ENCODE peak calls at places on chromosomes 7 and 10, in nine cellular contexts. J is psoas muscle; E is GM20000; P is fibroblast of pulmonary artery; M is RWPE1; O is CD8-positive, alpha-beta T cell; L is pancreas; R is tibial nerve; Z is natural killer cell. V is an unnamed sample.

GRCh38 chr7:154339169-154339568 is 287.0 kb downstream of the DPP6 start:
- DNase-seq in E (no peak), L (no peak), R (no peak), J (no peak), P (no peak), M (no peak), Z (no peak), O (no peak), V (no peak)

GRCh38 chr7:17302575-17303142 is 4.2 kb downstream of the AHR start:
- DNase-seq in L (no peak), R (no peak), J (no peak), E (peak), O (no peak), M (no peak), Z (no peak), P (peak), V (no peak)

GRCh38 chr10:120732643-120733313 is 118.4 kb upstream of the WDR11 start:
- DNase-seq in R (no peak), Z (no peak), E (no peak), J (no peak), P (no peak), O (no peak), M (peak), L (no peak), V (no peak)

GRCh38 chr7:133742709-133743538 is 384.2 kb upstream of the LRGUK start:
- DNase-seq in O (no peak), P (peak), R (no peak), E (peak), J (no peak), Z (no peak), M (peak), L (no peak), V (no peak)

GRCh38 chr7:74633451-74633921 is 24.0 kb upstream of the GTF2I start:
- DNase-seq in E (no peak), L (no peak), O (no peak), J (no peak), R (no peak), M (no peak), Z (no peak), P (no peak), V (no peak)

GRCh38 chr10:11404931-11405330 is 206.5 kb downstream of the USP6NL start:
- DNase-seq in Z (no peak), P (peak), E (no peak), R (no peak), L (no peak), O (no peak), M (no peak), J (no peak), V (no peak)

GRCh38 chr10:51510231-51510630 is 189.2 kb downstream of the CSTF2T start:
- DNase-seq in J (no peak), L (no peak), O (no peak), M (no peak), E (no peak), R (no peak), P (peak), Z (no peak), V (no peak)

GRCh38 chr10:60827791-60828488 is 49.7 kb downstream of the CDK1 start:
- DNase-seq in L (no peak), J (no peak), O (no peak), Z (no peak), P (peak), M (peak), E (no peak), R (no peak), V (no peak)

GRCh38 chr10:803041-803741 is 113.7 kb upstream of the DIP2C start:
- DNase-seq in J (no peak), L (peak), E (no peak), O (no peak), P (no peak), R (no peak), Z (no peak), M (no peak), V (no peak)

GRCh38 chr10:100025528-100026070 is 15.9 kb upstream of the DNMBP start:
- DNase-seq in R (no peak), E (no peak), M (no peak), O (no peak), L (no peak), J (peak), Z (no peak), P (no peak), V (no peak)

GRCh38 chr10:129877773-129878371 is 86.2 kb downstream of the EBF3 start:
- DNase-seq in E (peak), J (peak), R (no peak), Z (no peak), O (peak), P (peak), M (peak), L (no peak), V (no peak)

GRCh38 chr7:151869457-151869856 is 7.5 kb downstream of the PRKAG2 start:
- DNase-seq in Z (no peak), O (no peak), M (no peak), J (peak), P (no peak), E (no peak), L (peak), R (no peak), V (no peak)

GRCh38 chr10:662686-663465 is 26.6 kb downstream of the DIP2C start:
- DNase-seq in Z (peak), L (no peak), R (no peak), J (no peak), O (no peak), P (no peak), E (no peak), M (no peak), V (no peak)

DNA sequence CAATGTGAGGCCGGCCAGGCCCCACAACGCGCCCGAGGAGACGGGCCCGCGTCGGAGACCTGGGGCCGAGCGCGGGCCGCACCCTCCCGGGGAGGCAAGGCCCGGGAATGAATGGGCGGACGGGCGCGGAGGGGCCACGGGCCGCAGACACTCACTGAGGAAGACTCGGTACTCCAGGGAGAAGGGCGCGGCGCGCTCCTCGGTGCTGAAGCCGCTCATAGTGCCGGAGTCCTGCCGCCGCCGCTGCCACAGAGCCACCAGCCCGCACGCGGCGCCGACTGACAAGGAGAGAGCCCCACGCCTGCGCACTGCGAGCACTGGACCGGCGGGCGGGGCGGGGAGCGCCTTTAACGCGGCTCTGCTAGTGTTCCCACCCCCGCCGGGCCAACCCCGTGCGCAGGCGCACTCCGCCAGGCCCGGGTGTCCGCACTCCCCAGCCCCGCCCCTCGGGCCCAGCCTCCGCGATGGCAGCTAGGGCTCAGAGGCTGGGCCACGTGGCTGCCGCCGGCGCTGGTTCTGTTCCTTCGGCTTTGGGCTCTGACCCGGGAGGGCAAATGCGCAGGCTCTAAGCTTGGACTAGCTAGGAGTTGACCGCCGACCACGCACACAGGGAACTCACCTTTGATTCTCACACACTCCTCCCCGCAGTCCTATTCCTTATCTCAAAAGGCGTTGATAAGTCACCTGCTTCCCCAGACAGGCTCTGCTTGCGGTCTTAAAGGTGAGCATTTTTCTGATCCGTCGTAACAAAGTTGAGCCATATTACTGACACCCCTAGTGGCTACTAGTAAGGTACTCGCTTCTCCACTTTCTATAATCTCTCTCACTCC is at the start of gene PPA1:
- DNase-seq in J (peak), P (peak), Z (peak), L (peak), O (peak), E (peak), M (peak), R (peak), V (peak)
- TF ChIP-seq CTCF in J (peak), P (peak), Z (no peak), L (no peak), O (no peak), E (no peak), M (peak), R (peak), V (no peak)

DNA sequence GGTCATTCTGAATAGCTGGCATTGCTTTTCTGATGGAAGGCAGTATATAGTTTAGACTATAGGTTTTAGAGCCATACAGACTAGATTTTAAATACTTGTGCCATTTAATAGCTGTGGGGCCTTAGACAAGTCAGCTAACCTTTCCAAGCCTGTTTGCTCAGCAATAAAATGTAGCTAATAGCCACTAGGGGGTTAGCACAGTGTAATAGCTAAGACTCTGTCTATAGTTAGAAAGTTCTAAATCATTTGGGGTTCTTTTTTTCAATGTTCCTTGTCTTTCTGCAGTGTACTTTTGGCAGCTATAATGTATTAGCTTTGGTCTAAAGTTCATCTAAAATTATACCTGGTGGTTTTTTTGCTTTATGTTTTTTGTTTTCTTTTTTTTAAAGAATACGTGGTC is 7.5 kb upstream of the KIFBP start:
- DNase-seq in Z (no peak), O (no peak), R (no peak), L (no peak), P (peak), J (no peak), M (no peak), E (no peak), V (no peak)
- TF ChIP-seq CTCF in Z (no peak), O (no peak), R (no peak), L (no peak), P (peak), J (no peak), M (peak), E (no peak), V (no peak)

GRCh38 chr7:157434231-157434630 is 97.4 kb downstream of the DNAJB6 start:
- DNase-seq in J (peak), M (no peak), E (no peak), R (no peak), O (no peak), Z (no peak), L (no peak), P (no peak), V (no peak)

GRCh38 chr7:157431951-157432540 is 95.2 kb downstream of the DNAJB6 start:
- DNase-seq in Z (no peak), L (no peak), M (no peak), E (no peak), O (no peak), P (no peak), R (no peak), J (peak), V (no peak)

GRCh38 chr7:157432541-157432956 is 95.7 kb downstream of the DNAJB6 start:
- DNase-seq in Z (no peak), M (peak), J (peak), P (peak), E (no peak), R (no peak), L (no peak), O (no peak), V (no peak)

GRCh38 chr7:157433628-157434027 is 96.8 kb downstream of the DNAJB6 start:
- DNase-seq in O (no peak), M (no peak), Z (no peak), R (no peak), L (no peak), E (no peak), P (no peak), J (peak), V (no peak)

GRCh38 chr7:157432957-157433576 is 96.3 kb downstream of the DNAJB6 start:
- DNase-seq in J (peak), O (peak), L (no peak), R (no peak), M (peak), Z (peak), P (peak), E (peak), V (no peak)
- TF ChIP-seq CTCF in J (peak), O (peak), L (peak), R (peak), M (peak), Z (peak), P (peak), E (peak), V (peak)

GRCh38 chr10:32207544-32207943 is 139.4 kb downstream of the EPC1 start:
- DNase-seq in L (peak), J (no peak), E (peak), Z (peak), R (no peak), O (peak), M (peak), P (peak), V (peak)

GRCh38 chr10:32205666-32206065 is 141.3 kb downstream of the EPC1 start:
- DNase-seq in P (peak), O (no peak), L (no peak), Z (no peak), R (no peak), J (no peak), E (no peak), M (peak), V (no peak)

GRCh38 chr10:32204606-32205005 is 142.4 kb downstream of the EPC1 start:
- DNase-seq in E (no peak), L (no peak), R (no peak), O (no peak), M (no peak), Z (no peak), P (peak), J (no peak), V (no peak)

GRCh38 chr10:32211046-32211363 is 136.0 kb downstream of the EPC1 start:
- DNase-seq in J (no peak), M (no peak), R (no peak), Z (no peak), L (no peak), O (no peak), E (no peak), P (no peak), V (no peak)

DNA sequence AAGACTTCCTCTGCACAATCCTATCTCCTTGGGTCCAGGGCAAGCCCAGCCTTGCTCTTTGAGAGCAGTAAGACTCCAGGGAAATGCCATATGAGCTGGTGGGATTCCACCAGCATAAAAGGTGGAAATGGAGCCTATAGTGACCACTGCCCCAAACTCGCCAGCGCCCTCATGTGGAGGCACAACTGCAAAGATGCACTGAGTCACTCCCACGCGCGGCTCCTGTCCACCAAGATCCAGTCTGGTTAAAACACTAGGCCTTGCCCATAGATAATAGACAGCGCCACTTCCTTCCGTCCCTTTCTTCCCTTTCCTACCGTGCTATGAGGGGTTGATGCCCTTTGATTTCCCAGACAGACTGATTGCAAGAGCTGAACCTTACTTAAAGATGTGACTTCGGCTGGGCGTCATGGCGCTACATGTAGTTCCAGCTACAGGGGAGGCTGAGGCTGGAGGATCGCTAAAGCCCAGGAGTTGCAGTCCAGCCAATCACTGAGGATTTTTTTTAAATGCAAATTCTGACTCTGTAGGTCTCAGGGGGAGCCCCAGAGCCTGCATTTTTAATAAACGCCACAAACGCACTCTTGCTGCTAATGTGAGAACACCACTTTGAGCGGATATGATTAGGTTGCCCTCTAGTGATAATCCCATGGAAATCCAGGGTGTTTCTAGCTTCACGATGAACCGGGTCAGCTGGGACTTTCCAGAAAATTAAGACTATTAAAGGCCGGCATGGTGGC is 136.5 kb downstream of the EPC1 start:
- DNase-seq in O (no peak), R (no peak), J (no peak), P (peak), L (no peak), E (no peak), Z (no peak), M (peak), V (no peak)
- TF ChIP-seq CTCF in O (no peak), R (no peak), J (peak), P (peak), L (no peak), E (no peak), Z (no peak), M (peak), V (peak)

GRCh38 chr10:105292236-105292635 is 651.1 kb downstream of the SORCS3 start:
- DNase-seq in Z (no peak), M (no peak), R (no peak), L (no peak), P (no peak), E (no peak), J (no peak), O (no peak), V (no peak)
- TF ChIP-seq CTCF in Z (no peak), M (no peak), R (no peak), L (no peak), P (no peak), E (no peak), J (no peak), O (no peak), V (no peak)

V was measured in CD14-positive monocyte.